ENCODE peak calls at places on chromosomes 1 and 21, in five cellular contexts. One of them, this sample, is unnamed.

GRCh38 chr1:236774926-236775325 is 20.2 kb upstream of the MTR start:
- DNase-seq in breast epithelium: no peak
- DNase-seq in upper lobe of left lung: no peak
- DNase-seq in lower leg skin: no peak
- DNase-seq in K562: peak; percentile 49
- DNase-seq in this sample: no peak

GRCh38 chr1:11649237-11649623 is 5.0 kb downstream of the FBXO2 start:
- DNase-seq in breast epithelium: no peak
- DNase-seq in upper lobe of left lung: no peak
- DNase-seq in lower leg skin: no peak
- DNase-seq in K562: no peak
- DNase-seq in this sample: no peak

GRCh38 chr1:192477630-192478029 is 97.9 kb upstream of the RGS1 start:
- DNase-seq in breast epithelium: no peak
- DNase-seq in upper lobe of left lung: no peak
- DNase-seq in lower leg skin: no peak
- DNase-seq in K562: peak; percentile 18
- DNase-seq in this sample: no peak

GRCh38 chr1:17745564-17745955 is 9.6 kb upstream of the ACTL8 start:
- DNase-seq in breast epithelium: no peak
- DNase-seq in upper lobe of left lung: no peak
- DNase-seq in lower leg skin: no peak
- DNase-seq in K562: no peak
- DNase-seq in this sample: no peak

GRCh38 chr1:57874426-57874825 is 450.6 kb upstream of the DAB1 start:
- DNase-seq in breast epithelium: no peak
- DNase-seq in upper lobe of left lung: no peak
- DNase-seq in lower leg skin: no peak
- DNase-seq in K562: no peak
- DNase-seq in this sample: no peak

GRCh38 chr1:214316597-214316996 is 35.6 kb downstream of the SMYD2 start:
- DNase-seq in breast epithelium: no peak
- DNase-seq in upper lobe of left lung: no peak
- DNase-seq in lower leg skin: peak; percentile 70
- DNase-seq in K562: no peak
- DNase-seq in this sample: peak; percentile 64

GRCh38 chr1:155092641-155093040 is 14.0 kb downstream of the EFNA3 start:
- DNase-seq in breast epithelium: no peak
- DNase-seq in upper lobe of left lung: no peak
- DNase-seq in lower leg skin: no peak
- DNase-seq in K562: no peak
- DNase-seq in this sample: no peak

GRCh38 chr1:20093940-20094391 is 24.0 kb downstream of the PLA2G5 start:
- DNase-seq in breast epithelium: no peak
- DNase-seq in upper lobe of left lung: peak; percentile 31
- DNase-seq in lower leg skin: peak; percentile 95
- DNase-seq in K562: no peak
- DNase-seq in this sample: no peak

GRCh38 chr21:41229527-41230248 is 61.7 kb downstream of the BACE2 start:
- DNase-seq in breast epithelium: no peak
- DNase-seq in upper lobe of left lung: no peak
- DNase-seq in lower leg skin: no peak
- DNase-seq in K562: no peak
- DNase-seq in this sample: no peak

GRCh38 chr1:209557216-209557615 is 26.3 kb upstream of the CAMK1G start:
- DNase-seq in breast epithelium: no peak
- DNase-seq in upper lobe of left lung: no peak
- DNase-seq in lower leg skin: no peak
- DNase-seq in K562: no peak
- DNase-seq in this sample: no peak

GRCh38 chr21:18275740-18276139 is 31.1 kb downstream of the CHODL start:
- DNase-seq in breast epithelium: no peak
- DNase-seq in upper lobe of left lung: no peak
- DNase-seq in lower leg skin: no peak
- DNase-seq in K562: no peak
- DNase-seq in this sample: no peak

GRCh38 chr1:100629391-100629790 is 90.2 kb upstream of the VCAM1 start:
- DNase-seq in breast epithelium: no peak
- DNase-seq in upper lobe of left lung: no peak
- DNase-seq in lower leg skin: no peak
- DNase-seq in K562: no peak
- DNase-seq in this sample: no peak

GRCh38 chr1:17919525-17920439 is 164.6 kb downstream of the ACTL8 start:
- DNase-seq in breast epithelium: no peak
- DNase-seq in upper lobe of left lung: no peak
- DNase-seq in lower leg skin: peak; percentile 77
- DNase-seq in K562: peak; percentile 55
- DNase-seq in this sample: no peak

GRCh38 chr1:171251042-171251740 is 2.9 kb downstream of the FMO1 start:
- DNase-seq in breast epithelium: no peak
- DNase-seq in upper lobe of left lung: peak; percentile 39
- DNase-seq in lower leg skin: no peak
- DNase-seq in K562: peak; percentile 12
- DNase-seq in this sample: peak; percentile 38

GRCh38 chr1:184691719-184692324 is 62.8 kb downstream of the EDEM3 start:
- DNase-seq in breast epithelium: no peak
- DNase-seq in upper lobe of left lung: no peak
- DNase-seq in lower leg skin: no peak
- DNase-seq in K562: peak; percentile 44
- DNase-seq in this sample: no peak

GRCh38 chr1:38990401-38990745 is 703 bp upstream of the AKIRIN1 start:
- DNase-seq in breast epithelium: no peak
- DNase-seq in upper lobe of left lung: no peak
- DNase-seq in lower leg skin: no peak
- DNase-seq in K562: no peak
- DNase-seq in this sample: no peak

DNA sequence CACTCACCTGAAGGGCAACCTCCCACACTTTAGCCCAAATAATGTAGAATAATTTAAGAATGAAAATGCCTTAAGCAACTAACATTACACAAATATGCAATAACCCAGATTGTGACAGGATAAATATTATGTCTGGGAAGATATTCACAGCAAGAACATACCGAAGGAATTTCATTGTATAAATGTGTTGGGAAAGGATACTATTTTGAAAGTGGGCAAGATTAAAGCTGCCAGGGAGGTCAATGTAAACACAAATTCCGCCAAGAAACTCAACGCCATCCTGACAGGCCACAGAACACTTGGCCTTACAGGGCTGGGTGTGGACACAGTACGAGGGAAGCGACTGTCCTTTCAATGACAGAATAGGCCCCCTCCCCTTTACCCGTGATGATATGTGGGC is 173.3 kb downstream of the RUNX1 start:
- DNase-seq in breast epithelium: no peak
- DNase-seq in upper lobe of left lung: no peak
- DNase-seq in lower leg skin: no peak
- DNase-seq in K562: no peak
- DNase-seq in this sample: no peak
- TF ChIP-seq POLR2A in breast epithelium: no peak
- TF ChIP-seq POLR2A in upper lobe of left lung: no peak
- TF ChIP-seq POLR2A in lower leg skin: no peak
- TF ChIP-seq POLR2A in K562: no peak
- TF ChIP-seq POLR2A in this sample: no peak

GRCh38 chr1:156892190-156893047 is 1.1 kb upstream of the PEAR1 start:
- DNase-seq in breast epithelium: peak; percentile 84
- DNase-seq in upper lobe of left lung: peak; percentile 91
- DNase-seq in lower leg skin: peak; percentile 97
- DNase-seq in K562: peak; percentile 96
- DNase-seq in this sample: peak; percentile 85
- TF ChIP-seq POLR2A in breast epithelium: no peak
- TF ChIP-seq POLR2A in upper lobe of left lung: no peak
- TF ChIP-seq POLR2A in lower leg skin: no peak
- TF ChIP-seq POLR2A in K562: no peak
- TF ChIP-seq POLR2A in this sample: no peak

GRCh38 chr1:21782868-21783678 is at the start of gene USP48:
- DNase-seq in breast epithelium: peak; percentile 95
- DNase-seq in upper lobe of left lung: peak; percentile 98
- DNase-seq in lower leg skin: peak; percentile 99
- DNase-seq in K562: peak; percentile 100
- DNase-seq in this sample: peak; percentile 97
- TF ChIP-seq POLR2A in breast epithelium: peak; percentile 97
- TF ChIP-seq POLR2A in upper lobe of left lung: peak; percentile 90
- TF ChIP-seq POLR2A in lower leg skin: no peak
- TF ChIP-seq POLR2A in K562: peak; percentile 100
- TF ChIP-seq POLR2A in this sample: peak; percentile 98

DNA sequence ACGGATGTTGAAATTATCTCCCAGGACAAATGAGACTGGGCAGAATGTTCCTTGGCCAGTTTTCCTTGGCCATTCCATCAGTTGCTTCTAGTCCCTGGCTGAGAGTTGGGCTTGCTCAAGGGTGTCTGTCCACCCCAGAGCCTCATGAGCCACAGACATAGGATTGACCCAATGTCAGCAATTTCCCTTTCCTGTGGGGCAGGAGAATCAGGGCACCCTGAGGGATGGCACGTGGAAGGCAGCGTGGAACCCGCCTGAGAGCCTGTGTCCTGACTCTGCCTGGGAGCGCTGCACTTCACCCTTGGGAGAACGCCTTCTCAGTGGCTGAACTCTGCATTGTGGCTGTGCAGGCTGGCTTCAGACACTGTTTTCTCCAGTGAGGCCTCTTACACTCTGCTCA is 71.3 kb upstream of the B3GALNT2 start:
- DNase-seq in breast epithelium: peak; percentile 22
- DNase-seq in upper lobe of left lung: no peak
- DNase-seq in lower leg skin: peak; percentile 31
- DNase-seq in K562: no peak
- DNase-seq in this sample: no peak
- TF ChIP-seq POLR2A in breast epithelium: no peak
- TF ChIP-seq POLR2A in upper lobe of left lung: no peak
- TF ChIP-seq POLR2A in lower leg skin: no peak
- TF ChIP-seq POLR2A in K562: no peak
- TF ChIP-seq POLR2A in this sample: no peak

DNA sequence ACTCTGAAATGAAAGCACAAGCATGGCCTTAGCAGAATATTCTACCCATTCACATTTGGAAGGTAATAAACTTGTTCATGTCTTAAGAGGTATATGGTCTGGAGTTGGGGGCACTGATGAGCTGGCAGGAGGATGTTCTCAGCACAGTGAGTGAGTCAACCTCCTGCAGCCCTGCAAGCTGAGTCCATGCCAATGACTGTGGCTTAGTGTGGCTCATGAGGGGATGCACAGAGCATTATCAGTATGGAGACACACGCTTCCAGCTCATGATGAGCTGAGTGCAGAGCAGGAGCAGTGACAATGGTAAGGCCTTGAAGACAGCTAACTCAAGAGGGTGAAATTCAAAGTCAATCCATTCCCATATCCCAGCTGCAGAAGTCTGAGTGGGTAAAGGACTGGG is 102.3 kb downstream of the TNFSF18 start:
- DNase-seq in breast epithelium: no peak
- DNase-seq in upper lobe of left lung: no peak
- DNase-seq in lower leg skin: no peak
- DNase-seq in K562: no peak
- DNase-seq in this sample: no peak
- TF ChIP-seq POLR2A in breast epithelium: no peak
- TF ChIP-seq POLR2A in upper lobe of left lung: no peak
- TF ChIP-seq POLR2A in lower leg skin: no peak
- TF ChIP-seq POLR2A in K562: no peak
- TF ChIP-seq POLR2A in this sample: no peak

DNA sequence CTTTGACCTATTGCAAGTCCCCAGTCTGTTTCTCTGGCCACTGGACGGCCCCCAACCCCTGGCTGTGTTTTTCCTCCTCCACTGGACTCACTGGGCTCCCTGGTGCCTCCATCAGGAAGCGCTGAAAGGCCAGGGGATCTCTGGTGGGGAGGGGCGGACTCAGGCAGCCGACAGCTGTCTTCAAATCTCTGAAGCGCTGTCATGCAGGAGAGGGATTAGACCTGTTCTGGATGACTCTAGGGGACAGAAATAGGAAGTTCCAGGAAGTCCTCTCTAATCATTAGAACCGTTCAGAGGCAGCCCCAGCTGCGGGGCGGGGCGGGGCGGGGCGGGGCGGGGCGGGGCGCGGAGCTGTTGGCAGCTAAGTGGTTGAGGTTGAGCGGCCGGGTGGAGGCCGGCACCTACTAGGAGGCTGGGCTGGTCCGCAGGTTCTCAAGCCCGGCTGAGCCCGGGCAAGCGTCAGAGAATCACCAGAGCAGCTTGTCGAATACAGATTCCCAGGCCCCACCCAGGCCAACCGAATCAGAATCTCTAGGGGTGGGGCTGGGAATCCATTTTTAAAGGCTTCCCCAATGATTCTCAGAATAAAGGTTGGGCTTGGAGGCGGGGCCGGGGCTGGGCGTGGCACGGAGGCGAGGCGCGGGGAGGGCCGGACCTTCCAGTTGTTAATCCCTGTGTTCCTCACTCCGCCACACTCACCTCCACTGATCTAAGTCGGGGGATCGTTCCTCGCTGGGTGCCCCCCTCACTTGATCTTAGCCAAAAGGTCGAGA is 11.4 kb upstream of the PHLDA3 start:
- DNase-seq in breast epithelium: peak; percentile 90
- DNase-seq in upper lobe of left lung: peak; percentile 94
- DNase-seq in lower leg skin: peak; percentile 98
- DNase-seq in K562: peak; percentile 94
- DNase-seq in this sample: peak; percentile 82
- TF ChIP-seq POLR2A in breast epithelium: no peak
- TF ChIP-seq POLR2A in upper lobe of left lung: peak; percentile 59
- TF ChIP-seq POLR2A in lower leg skin: no peak
- TF ChIP-seq POLR2A in K562: no peak
- TF ChIP-seq POLR2A in this sample: no peak

DNA sequence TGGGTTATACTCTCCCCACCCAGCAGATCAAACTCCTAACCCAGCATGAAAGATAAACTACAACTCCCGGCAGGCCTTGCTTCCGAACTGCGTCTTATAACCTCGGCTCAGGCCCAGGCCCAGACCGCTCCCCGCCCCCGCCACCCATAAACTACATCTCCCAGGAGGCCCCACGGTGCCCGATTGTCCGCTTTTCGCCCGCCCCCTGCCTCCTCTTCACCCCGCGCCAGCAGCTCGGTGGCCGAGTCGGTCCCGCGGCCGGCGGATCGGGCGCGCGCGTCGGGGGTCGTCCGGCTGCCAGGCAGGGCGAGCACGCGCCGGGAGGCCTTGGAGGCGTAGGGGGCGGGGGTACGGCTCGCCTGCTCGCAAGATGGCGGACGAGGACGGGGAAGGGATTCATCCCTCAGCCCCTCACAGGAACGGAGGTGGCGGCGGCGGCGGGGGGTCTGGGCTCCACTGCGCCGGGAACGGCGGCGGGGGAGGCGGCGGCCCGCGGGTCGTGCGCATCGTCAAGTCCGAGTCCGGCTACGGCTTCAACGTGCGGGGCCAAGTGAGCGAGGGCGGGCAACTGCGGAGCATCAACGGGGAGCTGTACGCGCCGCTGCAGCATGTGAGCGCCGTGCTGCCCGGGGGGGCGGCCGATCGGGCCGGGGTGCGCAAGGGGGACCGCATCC is at the start of gene SNX27:
- DNase-seq in breast epithelium: peak; percentile 88
- DNase-seq in upper lobe of left lung: peak; percentile 95
- DNase-seq in lower leg skin: peak; percentile 98
- DNase-seq in K562: peak; percentile 96
- DNase-seq in this sample: peak; percentile 96
- TF ChIP-seq POLR2A in breast epithelium: no peak
- TF ChIP-seq POLR2A in upper lobe of left lung: no peak
- TF ChIP-seq POLR2A in lower leg skin: no peak
- TF ChIP-seq POLR2A in K562: peak; percentile 60
- TF ChIP-seq POLR2A in this sample: peak; percentile 65

GRCh38 chr1:25208561-25209222 is 23.6 kb downstream of the SYF2 start:
- DNase-seq in breast epithelium: no peak
- DNase-seq in upper lobe of left lung: no peak
- DNase-seq in lower leg skin: no peak
- DNase-seq in K562: no peak
- DNase-seq in this sample: no peak
- TF ChIP-seq POLR2A in breast epithelium: no peak
- TF ChIP-seq POLR2A in upper lobe of left lung: no peak
- TF ChIP-seq POLR2A in lower leg skin: no peak
- TF ChIP-seq POLR2A in K562: no peak
- TF ChIP-seq POLR2A in this sample: no peak